ENCODE peak calls at places on chromosomes 12 and 14, in ten cellular contexts. H is mammary epithelial cell; T is body of pancreas; Z is stomach; O is upper lobe of right lung; Y is tibial nerve; N is CD4-positive, CD25-positive, alpha-beta regulatory T cell; I is HepG2; U is lower lobe of right lung; D is endothelial cell of umbilical vein. P is an unnamed sample. For H3K27me3, the result is how much of the 10 kb centered on the place peaks cover.

GRCh38 chr14:93960108-93960475 is 16.3 kb downstream of the ASB2 start:
- DNase-seq in H (no peak), O (no peak), T (no peak), U (no peak), D (no peak), I (no peak), N (peak), Y (no peak), Z (no peak), P (no peak)

GRCh38 chr12:63419119-63419518 is 249.2 kb downstream of the DPY19L2 start:
- DNase-seq in Y (no peak), O (no peak), H (peak), T (no peak), I (no peak), N (no peak), U (no peak), D (no peak), Z (no peak), P (no peak)

GRCh38 chr12:116358850-116359761 is 81.6 kb upstream of the MED13L start:
- DNase-seq in I (peak), Z (peak), U (peak), D (peak), O (peak), H (peak), T (peak), N (peak), Y (peak), P (peak)

GRCh38 chr14:96352708-96353107 is 10.4 kb downstream of the ATG2B start:
- DNase-seq in I (no peak), O (no peak), Y (no peak), D (no peak), N (no peak), Z (no peak), T (no peak), H (no peak), U (no peak), P (no peak)

GRCh38 chr14:91545946-91546716 is 36.0 kb upstream of the PPP4R3A start:
- DNase-seq in D (no peak), Y (no peak), Z (no peak), N (no peak), I (no peak), U (no peak), T (no peak), O (no peak), H (no peak), P (no peak)

GRCh38 chr12:102061096-102061555 is 665 bp downstream of the WASHC3 start:
- DNase-seq in T (no peak), U (no peak), I (peak), D (peak), Z (no peak), O (no peak), H (peak), N (peak), Y (no peak), P (no peak)

GRCh38 chr14:47536341-47536740 is 139.1 kb downstream of the MDGA2 start:
- DNase-seq in I (no peak), H (no peak), D (no peak), T (no peak), Y (no peak), N (no peak), Z (no peak), O (no peak), U (no peak), P (no peak)

GRCh38 chr12:106114084-106115068 is 24.4 kb downstream of the NUAK1 start:
- DNase-seq in Y (no peak), H (peak), Z (no peak), N (no peak), D (no peak), O (no peak), I (no peak), T (no peak), U (no peak), P (no peak)

GRCh38 chr12:11672361-11672760 is 22.9 kb downstream of the ETV6 start:
- DNase-seq in Y (no peak), N (no peak), I (no peak), O (no peak), T (no peak), D (no peak), Z (no peak), H (no peak), U (no peak), P (no peak)

GRCh38 chr14:88470542-88471440 is 84.0 kb downstream of the PTPN21 start:
- DNase-seq in N (no peak), O (no peak), H (peak), D (no peak), I (no peak), T (no peak), Z (no peak), Y (no peak), U (no peak), P (no peak)

GRCh38 chr12:109727746-109728726 is 14.4 kb downstream of the FAM222A start:
- DNase-seq in Y (peak), I (no peak), T (peak), Z (no peak), U (peak), N (no peak), D (no peak), H (no peak), O (peak), P (peak)

GRCh38 chr12:108839011-108839889 is 18.1 kb downstream of the SSH1 start:
- DNase-seq in T (peak), H (peak), Z (no peak), O (peak), U (peak), N (no peak), Y (peak), D (peak), I (no peak), P (no peak)

GRCh38 chr12:127516467-127516866 is 750.5 kb upstream of the TMEM132C start:
- DNase-seq in O (no peak), U (no peak), Y (no peak), H (no peak), I (no peak), Z (no peak), D (no peak), N (no peak), T (no peak), P (no peak)

DNA sequence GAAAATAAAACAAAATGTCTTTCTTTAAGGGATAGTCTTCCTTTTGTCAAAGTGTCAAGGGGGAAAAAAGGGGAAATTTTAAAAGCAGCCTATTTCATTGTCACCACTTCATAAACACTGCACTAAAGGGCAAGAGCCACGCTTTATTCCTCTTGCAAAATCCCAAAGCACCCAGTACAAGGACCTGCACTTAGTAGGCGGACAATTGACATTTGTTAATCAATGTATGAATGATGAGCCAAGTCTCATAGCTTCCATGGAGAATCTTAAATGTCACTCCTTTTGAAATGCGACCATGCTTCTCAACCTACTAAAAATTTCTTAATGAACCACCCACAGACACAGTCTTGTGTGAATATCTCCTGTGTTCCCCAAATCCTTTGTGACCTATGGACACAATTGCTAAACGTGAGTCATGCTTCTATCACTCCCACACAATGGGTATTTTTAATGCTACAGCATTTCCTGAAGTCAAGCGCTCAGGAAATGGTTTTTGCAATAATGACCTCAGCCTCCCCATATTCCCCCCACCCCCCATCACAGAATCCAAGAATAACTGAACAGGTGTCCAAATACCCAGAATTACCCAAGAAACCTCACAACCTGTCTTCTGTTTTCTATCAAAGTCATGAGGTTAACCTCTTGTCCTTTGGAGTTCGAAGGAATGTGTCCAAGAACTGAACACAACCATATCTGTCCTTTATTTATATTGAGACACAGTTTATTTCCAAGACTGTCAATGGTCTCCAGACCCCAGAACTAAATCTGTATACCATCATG is 163.6 kb upstream of the PLEKHG7 start:
- DNase-seq in N (peak), T (peak), Z (no peak), U (no peak), D (peak), O (no peak), I (no peak), H (peak), Y (no peak), P (no peak)
- H3K27me3 ChIP-seq in N (under half), T (under half), Z (under half), U (under half), D (under half), O (under half), I (under half), H (under half), Y (under half), P (under half)

GRCh38 chr12:52146822-52147366 is 44.9 kb downstream of the KRT80 start:
- DNase-seq in T (no peak), I (no peak), O (no peak), Z (no peak), D (no peak), Y (no peak), U (no peak), H (no peak), N (no peak), P (no peak)

GRCh38 chr12:52145941-52146821 is 45.6 kb downstream of the KRT80 start:
- DNase-seq in U (no peak), D (no peak), I (no peak), Z (no peak), N (no peak), O (no peak), H (no peak), Y (no peak), T (no peak), P (peak)

GRCh38 chr12:52147983-52148540 is 43.8 kb downstream of the KRT80 start:
- DNase-seq in T (no peak), O (no peak), Y (no peak), H (no peak), I (no peak), D (no peak), Z (no peak), U (no peak), N (no peak), P (peak)

GRCh38 chr12:52148541-52149181 is 43.2 kb downstream of the KRT80 start:
- DNase-seq in U (peak), H (peak), I (no peak), N (no peak), O (peak), D (no peak), Z (peak), Y (no peak), T (peak), P (peak)

DNA sequence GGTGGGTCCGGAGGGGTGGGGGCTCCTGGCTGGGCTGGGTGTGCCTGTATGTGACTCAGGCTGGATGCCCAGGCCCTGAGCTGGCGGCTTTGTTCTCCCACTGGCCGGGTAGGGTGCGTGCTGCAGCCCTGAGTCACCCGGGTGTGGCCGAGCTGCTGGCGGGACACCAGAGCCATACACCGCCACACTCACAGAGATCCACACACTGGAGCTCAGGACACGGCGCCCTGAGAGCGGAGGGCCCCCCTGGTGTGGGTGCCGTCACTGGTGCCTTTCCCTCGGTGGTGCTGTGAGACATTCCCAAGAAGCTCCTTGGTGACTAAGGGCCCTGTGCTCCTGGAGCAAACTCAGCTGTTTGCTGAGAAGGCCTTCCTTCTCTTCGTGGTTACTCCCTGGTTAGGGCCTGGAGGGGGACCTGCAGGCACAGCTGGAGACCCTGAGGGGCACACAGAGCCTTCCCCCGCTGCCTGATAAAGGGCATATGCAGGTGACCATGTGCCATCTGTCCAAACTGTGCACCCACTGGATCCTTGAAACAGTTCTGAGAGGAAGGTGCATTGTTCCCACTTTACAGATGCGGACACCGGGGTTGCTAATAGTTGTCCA is 44.3 kb downstream of the KRT80 start:
- DNase-seq in U (peak), I (peak), Z (peak), H (peak), Y (peak), O (peak), T (peak), N (no peak), D (peak), P (peak)
- H3K27ac ChIP-seq in U (peak), I (no peak), Z (peak), H (peak), Y (peak), O (peak), T (peak), N (no peak), D (peak), P (peak)

DNA sequence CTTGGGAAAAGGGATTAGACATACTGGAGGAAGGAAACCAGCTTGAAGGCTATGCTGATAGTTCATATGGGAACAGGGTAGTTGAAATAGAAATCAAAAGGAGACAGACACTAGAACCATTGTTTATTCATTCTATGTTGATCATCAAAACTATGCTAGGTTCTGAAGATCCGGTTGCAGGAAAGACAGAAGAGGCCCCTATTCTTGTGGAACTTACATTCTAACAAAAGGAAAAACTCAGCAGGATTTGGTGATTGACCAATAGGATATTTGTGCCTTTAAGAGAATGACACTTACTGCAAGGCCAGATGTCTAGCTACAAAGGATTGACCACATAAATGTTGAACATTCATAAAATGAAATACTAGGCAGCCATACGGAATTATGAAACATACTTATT is 179.2 kb downstream of the AKAP6 start:
- DNase-seq in H (peak), D (no peak), U (no peak), Y (no peak), Z (no peak), N (no peak), I (no peak), O (no peak), T (no peak), P (no peak)
- H3K4me3 ChIP-seq in H (no peak), D (no peak), U (no peak), Y (no peak), Z (no peak), N (no peak), I (no peak), O (no peak), T (no peak), P (no peak)

DNA sequence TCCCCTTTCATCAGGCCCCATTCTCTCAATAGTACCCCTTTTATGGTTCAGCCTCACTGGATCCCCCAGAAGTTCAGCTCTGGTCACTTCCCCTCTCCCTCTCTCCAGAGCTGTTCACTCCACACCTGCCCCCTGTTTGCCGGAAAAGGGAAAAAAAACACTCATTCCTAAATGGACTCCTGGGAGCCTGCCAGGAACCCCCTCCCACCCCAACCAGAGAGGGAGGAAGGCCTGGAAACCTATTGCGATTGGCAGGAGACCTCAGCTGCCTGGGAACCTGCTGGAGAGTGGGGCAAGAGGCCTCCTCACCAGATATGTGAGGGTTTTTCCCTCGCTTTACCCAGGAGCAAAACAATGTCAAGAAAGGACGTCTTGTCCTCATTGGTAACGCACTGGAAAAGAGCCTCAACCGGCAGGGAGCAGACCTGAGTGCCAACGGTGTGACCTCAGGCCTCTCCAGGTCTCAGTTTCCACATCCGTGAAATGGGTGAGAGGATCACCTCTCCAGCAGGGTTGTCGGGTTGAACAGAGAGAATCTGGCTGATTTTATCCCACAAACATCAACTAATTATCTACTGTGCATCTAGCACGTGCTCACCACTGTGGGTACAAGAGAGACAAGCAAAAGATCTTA is 4.6 kb downstream of the DTX1 start:
- DNase-seq in Z (no peak), I (no peak), H (no peak), Y (no peak), N (no peak), U (no peak), D (no peak), T (no peak), O (peak), P (no peak)
- H3K27me3 ChIP-seq in Z (half or more), I (under half), H (under half), Y (under half), N (under half), U (half or more), D (under half), T (under half), O (half or more), P (under half)

GRCh38 chr12:3141339-3142321 is 64.5 kb downstream of the TSPAN9 start:
- DNase-seq in D (no peak), H (no peak), Z (no peak), Y (no peak), N (no peak), I (no peak), U (no peak), O (no peak), T (no peak), P (no peak)
- H3K27ac ChIP-seq in D (no peak), H (no peak), Z (no peak), Y (no peak), N (no peak), I (no peak), U (no peak), O (no peak), T (no peak), P (no peak)